ENCODE peak calls at places on chromosomes 16 and 17, in eight cellular contexts. S is GF-D8, R is HFF-Myc, G is astrocyte of the hippocampus, K is brain pericyte, H is T-helper 9 cell, C is HAP-1, Y is OCI-M1. Z is an unnamed sample.
A peak's percentile ranks its signal among the peaks of the same experiment; 100 is the strongest.

GRCh38 chr16:84643180-84643583 is 5.1 kb upstream of the KLHL36 start:
- DNase-seq in S (peak; percentile 34), R (peak; percentile 80), G (peak; percentile 91), K (no peak), H (no peak), C (no peak), Y (no peak), Z (peak; percentile 55)

GRCh38 chr16:20938426-20938825 is 37.9 kb downstream of the LYRM1 start:
- DNase-seq in S (no peak), R (no peak), G (peak; percentile 13), K (no peak), H (no peak), C (no peak), Y (peak; percentile 59), Z (no peak)

GRCh38 chr17:72720494-72720825 is 372.0 kb downstream of the SLC39A11 start:
- DNase-seq in S (no peak), R (no peak), G (no peak), K (no peak), H (no peak), C (no peak), Y (no peak), Z (no peak)

GRCh38 chr17:35931794-35932419 is 1.3 kb upstream of the RDM1 start:
- DNase-seq in S (no peak), R (no peak), G (peak; percentile 55), K (no peak), H (no peak), C (no peak), Y (no peak), Z (peak; percentile 51)

GRCh38 chr17:47776330-47777197 is 43.5 kb downstream of the TBX21 start:
- DNase-seq in S (peak; percentile 4), R (peak; percentile 27), G (peak; percentile 55), K (no peak), H (no peak), C (peak; percentile 37), Y (peak; percentile 71), Z (peak; percentile 39)

GRCh38 chr17:37818689-37819088 is 73.8 kb upstream of the HNF1B start:
- DNase-seq in S (no peak), R (peak; percentile 56), G (peak; percentile 58), K (no peak), H (no peak), C (no peak), Y (no peak), Z (no peak)

GRCh38 chr17:78278139-78278741 is 46.8 kb downstream of the TMEM235 start:
- DNase-seq in S (no peak), R (no peak), G (no peak), K (no peak), H (no peak), C (no peak), Y (no peak), Z (peak; percentile 92)

GRCh38 chr16:63530208-63530607 is 1494.0 kb upstream of the CDH8 start:
- DNase-seq in S (no peak), R (no peak), G (no peak), K (no peak), H (no peak), C (no peak), Y (peak; percentile 7), Z (no peak)

GRCh38 chr17:30345527-30346075 is 11.7 kb upstream of the TMIGD1 start:
- DNase-seq in S (no peak), R (no peak), G (no peak), K (no peak), H (no peak), C (no peak), Y (peak; percentile 82), Z (no peak)

GRCh38 chr16:74480150-74481029 is 59.1 kb upstream of the CLEC18B start:
- DNase-seq in S (no peak), R (peak; percentile 38), G (peak; percentile 37), K (no peak), H (no peak), C (peak; percentile 82), Y (no peak), Z (peak; percentile 67)

GRCh38 chr17:76714822-76715461 is 4.2 kb upstream of the MXRA7 start:
- DNase-seq in S (peak; percentile 6), R (no peak), G (peak; percentile 79), K (no peak), H (peak; percentile 83), C (no peak), Y (peak; percentile 83), Z (peak; percentile 74)

GRCh38 chr16:3060339-3061127 is 4.9 kb upstream of the IL32 start:
- DNase-seq in S (no peak), R (no peak), G (no peak), K (no peak), H (no peak), C (no peak), Y (no peak), Z (no peak)

GRCh38 chr17:60743812-60744211 is 66.2 kb downstream of the BCAS3 start:
- DNase-seq in S (no peak), R (peak; percentile 3), G (peak; percentile 78), K (no peak), H (no peak), C (peak; percentile 49), Y (no peak), Z (peak; percentile 70)

GRCh38 chr17:79835953-79836951 is 3.0 kb downstream of the CBX4 start:
- DNase-seq in S (peak; percentile 86), R (no peak), G (no peak), K (no peak), H (no peak), C (peak; percentile 68), Y (no peak), Z (peak; percentile 80)

Z was measured in left kidney.